ENCODE peak calls at places on chromosomes 7 and 10, in seven cellular contexts. One of them, this sample, is unnamed.

GRCh38 chr7:77799078-77799964 is 748 bp downstream of the PHTF2 start:
- DNase-seq in M059J: peak
- DNase-seq in Right ventricle myocardium superior: no peak
- DNase-seq in AG20443: peak
- DNase-seq in HFFc6: no peak
- DNase-seq in GM12891: no peak
- DNase-seq in HT1080: peak
- DNase-seq in this sample: peak

GRCh38 chr7:143434660-143435059 is 8.6 kb upstream of the TAS2R60 start:
- DNase-seq in M059J: peak
- DNase-seq in Right ventricle myocardium superior: peak
- DNase-seq in AG20443: peak
- DNase-seq in HFFc6: no peak
- DNase-seq in GM12891: no peak
- DNase-seq in HT1080: peak
- DNase-seq in this sample: no peak

GRCh38 chr10:95559466-95559865 is 1.7 kb downstream of the SORBS1 start:
- DNase-seq in M059J: no peak
- DNase-seq in Right ventricle myocardium superior: no peak
- DNase-seq in AG20443: no peak
- DNase-seq in HFFc6: no peak
- DNase-seq in GM12891: no peak
- DNase-seq in HT1080: no peak
- DNase-seq in this sample: no peak

GRCh38 chr7:128791968-128792319 is at the start of gene CCDC136:
- DNase-seq in M059J: peak
- DNase-seq in Right ventricle myocardium superior: no peak
- DNase-seq in AG20443: peak
- DNase-seq in HFFc6: no peak
- DNase-seq in GM12891: no peak
- DNase-seq in HT1080: no peak
- DNase-seq in this sample: no peak

GRCh38 chr7:73861305-73861704 is 346 bp downstream of the TMEM270 start:
- DNase-seq in M059J: no peak
- DNase-seq in Right ventricle myocardium superior: no peak
- DNase-seq in AG20443: no peak
- DNase-seq in HFFc6: no peak
- DNase-seq in GM12891: no peak
- DNase-seq in HT1080: no peak
- DNase-seq in this sample: no peak

GRCh38 chr10:60747817-60748469 is 30.3 kb upstream of the CDK1 start:
- DNase-seq in M059J: no peak
- DNase-seq in Right ventricle myocardium superior: no peak
- DNase-seq in AG20443: no peak
- DNase-seq in HFFc6: no peak
- DNase-seq in GM12891: no peak
- DNase-seq in HT1080: no peak
- DNase-seq in this sample: no peak

GRCh38 chr7:139699640-139700504 is 77.9 kb downstream of the HIPK2 start:
- DNase-seq in M059J: no peak
- DNase-seq in Right ventricle myocardium superior: no peak
- DNase-seq in AG20443: no peak
- DNase-seq in HFFc6: no peak
- DNase-seq in GM12891: no peak
- DNase-seq in HT1080: no peak
- DNase-seq in this sample: no peak

GRCh38 chr10:132940791-132941465 is 1.4 kb downstream of the CFAP46 start:
- DNase-seq in M059J: no peak
- DNase-seq in Right ventricle myocardium superior: no peak
- DNase-seq in AG20443: no peak
- DNase-seq in HFFc6: no peak
- DNase-seq in GM12891: no peak
- DNase-seq in HT1080: no peak
- DNase-seq in this sample: no peak

GRCh38 chr10:22631646-22632278 is 82.6 kb downstream of the PIP4K2A start:
- DNase-seq in M059J: no peak
- DNase-seq in Right ventricle myocardium superior: no peak
- DNase-seq in AG20443: no peak
- DNase-seq in HFFc6: no peak
- DNase-seq in GM12891: no peak
- DNase-seq in HT1080: no peak
- DNase-seq in this sample: no peak

GRCh38 chr10:103153302-103153759 is 39.7 kb downstream of the NT5C2 start:
- DNase-seq in M059J: no peak
- DNase-seq in Right ventricle myocardium superior: no peak
- DNase-seq in AG20443: no peak
- DNase-seq in HFFc6: no peak
- DNase-seq in GM12891: no peak
- DNase-seq in HT1080: no peak
- DNase-seq in this sample: no peak

This sample was measured in activated B cell treated with CpG ODN at 0.5 μM for 24 hours.